ENCODE peak calls at places on chromosomes 6 and 20, in six cellular contexts. T, N, K, P, U and E are unnamed samples.

GRCh38 chr20:45823949-45824835 is 2.9 kb downstream of the TNNC2 start:
- DNase-seq in T (peak; percentile 57), N (no peak), K (no peak), P (no peak), U (peak; percentile 63), E (peak; percentile 61)

GRCh38 chr20:32906200-32906599 is 47.5 kb downstream of the EFCAB8 start:
- DNase-seq in T (no peak), N (no peak), K (no peak), P (no peak), U (no peak), E (no peak)

GRCh38 chr6:122995930-122996796 is at the start of gene CLVS2:
- DNase-seq in T (peak; percentile 37), N (no peak), K (no peak), P (no peak), U (no peak), E (no peak)

GRCh38 chr20:34516874-34517542 is 786 bp downstream of the DYNLRB1 start:
- DNase-seq in T (no peak), N (no peak), K (peak; percentile 19), P (no peak), U (no peak), E (no peak)

GRCh38 chr20:59706106-59706693 is 101.9 kb downstream of the PHACTR3 start:
- DNase-seq in T (no peak), N (no peak), K (no peak), P (no peak), U (no peak), E (no peak)

GRCh38 chr6:159720708-159721107 is 6.6 kb upstream of the WTAP start:
- DNase-seq in T (peak; percentile 34), N (no peak), K (peak; percentile 37), P (no peak), U (no peak), E (no peak)

GRCh38 chr6:104704191-104704590 is 155.5 kb downstream of the HACE1 start:
- DNase-seq in T (no peak), N (no peak), K (no peak), P (no peak), U (no peak), E (no peak)

GRCh38 chr20:18902181-18902725 is 88.7 kb downstream of the SCP2D1 start:
- DNase-seq in T (no peak), N (no peak), K (peak; percentile 90), P (no peak), U (no peak), E (no peak)

GRCh38 chr20:39105551-39105950 is 143.4 kb downstream of the DHX35 start:
- DNase-seq in T (no peak), N (no peak), K (no peak), P (no peak), U (no peak), E (no peak)

GRCh38 chr6:82251942-82252341 is 4.4 kb upstream of the IBTK start:
- DNase-seq in T (peak; percentile 68), N (no peak), K (peak; percentile 38), P (no peak), U (no peak), E (no peak)

GRCh38 chr20:25319241-25320034 is 71.2 kb downstream of the ABHD12 start:
- DNase-seq in T (no peak), N (no peak), K (no peak), P (no peak), U (peak; percentile 51), E (no peak)

GRCh38 chr20:6381887-6382286 is 259.1 kb upstream of the FERMT1 start:
- DNase-seq in T (peak; percentile 59), N (no peak), K (no peak), P (no peak), U (no peak), E (no peak)

GRCh38 chr6:41836660-41837052 is 49.2 kb downstream of the TOMM6 start:
- DNase-seq in T (no peak), N (no peak), K (no peak), P (no peak), U (no peak), E (no peak)

GRCh38 chr20:58160451-58161051 is 67.9 kb downstream of the ANKRD60 start:
- DNase-seq in T (no peak), N (peak; percentile 72), K (no peak), P (no peak), U (no peak), E (no peak)

GRCh38 chr6:110949679-110950285 is 8.7 kb upstream of the GTF3C6 start:
- DNase-seq in T (peak; percentile 59), N (no peak), K (no peak), P (no peak), U (no peak), E (no peak)

GRCh38 chr20:35743693-35744491 is 1.8 kb upstream of the RBM39 start:
- DNase-seq in T (no peak), N (no peak), K (no peak), P (no peak), U (no peak), E (peak; percentile 34)

GRCh38 chr6:106614592-106615301 is 14.6 kb downstream of the RTN4IP1 start:
- DNase-seq in T (no peak), N (no peak), K (no peak), P (no peak), U (no peak), E (no peak)

GRCh38 chr6:113635222-113635970 is 221.7 kb upstream of the MARCKS start:
- DNase-seq in T (no peak), N (no peak), K (no peak), P (no peak), U (no peak), E (no peak)

GRCh38 chr6:81940451-81940850 is 188.0 kb upstream of the TENT5A start:
- DNase-seq in T (no peak), N (no peak), K (no peak), P (no peak), U (no peak), E (no peak)

GRCh38 chr20:50193169-50193850 is 2.7 kb downstream of the CEBPB start:
- DNase-seq in T (peak; percentile 42), N (peak; percentile 57), K (no peak), P (no peak), U (no peak), E (no peak)

GRCh38 chr6:28137458-28138020 is 4.1 kb upstream of the ZKSCAN8 start:
- DNase-seq in T (peak; percentile 30), N (no peak), K (no peak), P (no peak), U (no peak), E (no peak)

GRCh38 chr6:127077886-127078285 is 40.6 kb upstream of the RSPO3 start:
- DNase-seq in T (no peak), N (no peak), K (no peak), P (no peak), U (no peak), E (no peak)

GRCh38 chr6:132400641-132401119 is 595 bp downstream of the MOXD1 start:
- DNase-seq in T (no peak), N (no peak), K (no peak), P (no peak), U (no peak), E (no peak)

GRCh38 chr6:7765575-7766325 is 39.9 kb downstream of the BMP6 start:
- DNase-seq in T (no peak), N (no peak), K (peak; percentile 52), P (no peak), U (no peak), E (no peak)

GRCh38 chr6:136927313-136927712 is 5.2 kb downstream of the SLC35D3 start:
- DNase-seq in T (peak; percentile 25), N (no peak), K (no peak), P (no peak), U (no peak), E (no peak)

GRCh38 chr20:51372176-51372803 is 170.2 kb downstream of the NFATC2 start:
- DNase-seq in T (peak; percentile 78), N (peak; percentile 69), K (peak; percentile 81), P (peak; percentile 66), U (peak; percentile 80), E (peak; percentile 21)

GRCh38 chr6:119128252-119128912 is 49.9 kb upstream of the FAM184A start:
- DNase-seq in T (peak; percentile 68), N (no peak), K (no peak), P (no peak), U (no peak), E (no peak)

GRCh38 chr20:50038574-50038991 is 55.8 kb downstream of the SNAI1 start:
- DNase-seq in T (no peak), N (no peak), K (no peak), P (no peak), U (no peak), E (no peak)

GRCh38 chr6:27623103-27623502 is 150.2 kb upstream of the ZNF184 start:
- DNase-seq in T (no peak), N (no peak), K (no peak), P (no peak), U (no peak), E (no peak)

GRCh38 chr20:50415516-50416268 is 94.5 kb upstream of the PTPN1 start:
- DNase-seq in T (peak; percentile 98), N (peak; percentile 89), K (peak; percentile 86), P (peak; percentile 99), U (peak; percentile 99), E (no peak)

GRCh38 chr6:13395272-13396237 is 67.2 kb upstream of the TBC1D7 start:
- DNase-seq in T (peak; percentile 96), N (peak; percentile 58), K (peak; percentile 86), P (peak; percentile 78), U (peak; percentile 78), E (peak; percentile 70)

GRCh38 chr6:106572875-106573575 is 56.3 kb downstream of the RTN4IP1 start:
- DNase-seq in T (no peak), N (no peak), K (no peak), P (no peak), U (no peak), E (no peak)

GRCh38 chr20:36064661-36065426 is 89.7 kb upstream of the EPB41L1 start:
- DNase-seq in T (peak; percentile 91), N (peak; percentile 89), K (peak; percentile 82), P (peak; percentile 94), U (peak; percentile 99), E (peak; percentile 68)

GRCh38 chr6:54481096-54481495 is 172.9 kb downstream of the TINAG start:
- DNase-seq in T (peak; percentile 4), N (no peak), K (no peak), P (no peak), U (no peak), E (no peak)

GRCh38 chr6:134020071-134020470 is 32.4 kb downstream of the SLC2A12 start:
- DNase-seq in T (no peak), N (no peak), K (no peak), P (no peak), U (no peak), E (no peak)

GRCh38 chr20:35314460-35315198 is 22.4 kb upstream of the FAM83C start:
- DNase-seq in T (no peak), N (no peak), K (no peak), P (no peak), U (no peak), E (no peak)

GRCh38 chr6:21595951-21596378 is 2.4 kb downstream of the SOX4 start:
- DNase-seq in T (no peak), N (no peak), K (no peak), P (peak; percentile 24), U (peak; percentile 63), E (no peak)

GRCh38 chr6:145963216-145964068 is 716 bp downstream of the SHPRH start:
- DNase-seq in T (peak; percentile 61), N (peak; percentile 48), K (peak; percentile 23), P (no peak), U (no peak), E (no peak)